ENCODE peak calls at places on chromosomes 11 and 22, in five cellular contexts. B, Q, D, C and W are unnamed samples.

GRCh38 chr11:32052218-32052617 is 38.7 kb upstream of the RCN1 start:
- DNase-seq in B (peak; percentile 24), D (no peak), C (peak; percentile 15), Q (peak; percentile 47), W (no peak)

GRCh38 chr11:133136376-133136775 is 395.9 kb downstream of the OPCML start:
- DNase-seq in B (no peak), C (no peak), D (no peak), Q (no peak), W (no peak)

GRCh38 chr22:42074153-42074750 is at the start of gene PHETA2:
- DNase-seq in C (no peak), Q (peak; percentile 72), D (no peak), B (no peak), W (no peak)

GRCh38 chr11:22976146-22976545 is 115.9 kb upstream of the CCDC179 start:
- DNase-seq in C (peak; percentile 64), Q (peak; percentile 80), D (no peak), B (peak; percentile 2), W (no peak)

GRCh38 chr11:44190883-44191230 is 95.4 kb downstream of the EXT2 start:
- DNase-seq in Q (no peak), C (no peak), B (no peak), D (no peak), W (no peak)

GRCh38 chr11:2325123-2325522 is 23.3 kb downstream of the TSPAN32 start:
- DNase-seq in B (no peak), D (no peak), C (no peak), Q (no peak), W (no peak)

GRCh38 chr11:65931773-65932557 is 12.7 kb downstream of the DRAP1 start:
- DNase-seq in D (no peak), B (no peak), C (no peak), Q (no peak), W (no peak)

GRCh38 chr22:31891366-31892079 is 52.8 kb upstream of the YWHAH start:
- DNase-seq in Q (no peak), C (no peak), D (no peak), B (no peak), W (no peak)

GRCh38 chr11:99534812-99535211 is 514.1 kb downstream of the CNTN5 start:
- DNase-seq in Q (no peak), C (peak; percentile 4), B (no peak), D (no peak), W (no peak)

GRCh38 chr11:74288911-74289310 is 22.5 kb downstream of the P4HA3 start:
- DNase-seq in Q (no peak), B (no peak), C (no peak), D (no peak), W (no peak)

GRCh38 chr11:45530111-45530510 is 135.3 kb downstream of the CHST1 start:
- DNase-seq in Q (no peak), D (no peak), B (no peak), C (no peak), W (no peak)

GRCh38 chr11:206516-207212 is 535 bp downstream of the BET1L start:
- DNase-seq in B (no peak), D (no peak), Q (peak; percentile 40), C (no peak), W (no peak)

GRCh38 chr11:2721163-2721935 is 21.6 kb upstream of the KCNQ1OT1 start:
- DNase-seq in C (no peak), Q (no peak), D (no peak), B (no peak), W (no peak)

GRCh38 chr11:67372232-67372992 is 986 bp downstream of the CLCF1 start:
- DNase-seq in Q (peak; percentile 47), B (no peak), D (no peak), C (no peak), W (no peak)

GRCh38 chr22:47323518-47323917 is 561.1 kb downstream of the TBC1D22A start:
- DNase-seq in D (no peak), B (no peak), Q (no peak), C (no peak), W (no peak)

GRCh38 chr11:75347781-75348613 is 3.5 kb downstream of the ARRB1 start:
- DNase-seq in C (peak; percentile 93), B (no peak), D (peak; percentile 83), Q (peak; percentile 32), W (peak; percentile 90)

GRCh38 chr22:35328472-35328885 is 28.8 kb downstream of the TOM1 start:
- DNase-seq in B (no peak), D (no peak), Q (peak; percentile 95), C (no peak), W (no peak)

GRCh38 chr11:16261836-16262644 is 94.3 kb downstream of the SOX6 start:
- DNase-seq in C (no peak), B (no peak), D (no peak), Q (no peak), W (no peak)

GRCh38 chr11:61694971-61695706 is 14.9 kb downstream of the DAGLA start:
- DNase-seq in D (no peak), Q (peak; percentile 71), C (no peak), B (no peak), W (no peak)

GRCh38 chr11:117978982-117979381 is 7.2 kb upstream of the IL10RA start:
- DNase-seq in C (no peak), D (no peak), Q (no peak), B (no peak), W (no peak)

GRCh38 chr11:9771126-9771624 is 107.3 kb downstream of the SWAP70 start:
- DNase-seq in C (no peak), D (no peak), B (no peak), Q (no peak), W (no peak)

GRCh38 chr22:31083377-31083768 is 2.3 kb downstream of the SMTN start:
- DNase-seq in C (no peak), Q (peak; percentile 95), D (no peak), B (no peak), W (no peak)

GRCh38 chr22:22342697-22343602 is 98.4 kb downstream of the VPREB1 start:
- DNase-seq in C (no peak), Q (peak; percentile 90), D (no peak), B (peak; percentile 33), W (no peak)

GRCh38 chr11:82794490-82794889 is 60.8 kb upstream of the FAM181B start:
- DNase-seq in Q (no peak), C (no peak), B (no peak), D (no peak), W (no peak)

GRCh38 chr22:36232715-36233401 is 6.5 kb downstream of the APOL2 start:
- DNase-seq in B (no peak), D (no peak), C (no peak), Q (no peak), W (no peak)

GRCh38 chr22:41524283-41524682 is 20.0 kb downstream of the POLR3H start:
- DNase-seq in Q (peak; percentile 85), C (peak; percentile 50), B (no peak), D (no peak), W (peak; percentile 23)

GRCh38 chr22:32858121-32858703 is 56.7 kb downstream of the TIMP3 start:
- DNase-seq in B (no peak), D (no peak), C (no peak), Q (no peak), W (no peak)

GRCh38 chr11:109422755-109423113 is 744 bp downstream of the C11orf87 start:
- DNase-seq in Q (no peak), D (no peak), C (no peak), B (no peak), W (no peak)

GRCh38 chr22:22046370-22046769 is 63.8 kb upstream of the TOP3B start:
- DNase-seq in C (no peak), B (no peak), D (no peak), Q (no peak), W (no peak)

GRCh38 chr11:88484873-88485621 is 147.5 kb upstream of the CTSC start:
- DNase-seq in Q (peak; percentile 42), B (no peak), D (no peak), C (no peak), W (no peak)

GRCh38 chr11:43842021-43842420 is 38.6 kb upstream of the ALKBH3 start:
- DNase-seq in Q (no peak), C (no peak), D (no peak), B (no peak), W (no peak)

GRCh38 chr11:93838967-93839366 is 11.5 kb downstream of the VSTM5 start:
- DNase-seq in B (no peak), C (no peak), Q (no peak), D (no peak), W (no peak)

GRCh38 chr11:132858203-132858602 is 674.1 kb downstream of the OPCML start:
- DNase-seq in Q (peak; percentile 5), B (no peak), C (peak; percentile 39), D (no peak), W (no peak)

GRCh38 chr11:119525855-119526196 is 102.9 kb upstream of the THY1 start:
- DNase-seq in D (no peak), C (no peak), Q (no peak), B (no peak), W (no peak)

GRCh38 chr11:122025757-122026156 is 90.3 kb downstream of the BLID start:
- DNase-seq in D (no peak), Q (no peak), C (no peak), B (no peak), W (no peak)

GRCh38 chr11:15074206-15075161 is 1.1 kb downstream of the CALCB start:
- DNase-seq in B (peak; percentile 85), D (no peak), Q (peak; percentile 98), C (peak; percentile 20), W (peak; percentile 15)

GRCh38 chr22:24134090-24134846 is 47.0 kb upstream of the SUSD2 start:
- DNase-seq in C (no peak), D (no peak), B (no peak), Q (no peak), W (no peak)